ENCODE peak calls at places on chromosomes 6 and 20, in five cellular contexts. E is K562, M is A549, F is H1, Z is HepG2. R is an unnamed sample.

GRCh38 chr6:7505196-7505699 is 36.2 kb upstream of the DSP start:
- DNase-seq in E (no peak), M (peak), F (peak), Z (peak), R (peak)

GRCh38 chr20:20410678-20411077 is 42.8 kb downstream of the INSM1 start:
- DNase-seq in E (no peak), M (no peak), F (no peak), Z (no peak), R (peak)

GRCh38 chr20:6925744-6926278 is 158.3 kb downstream of the BMP2 start:
- DNase-seq in E (no peak), M (no peak), F (no peak), Z (no peak), R (no peak)

GRCh38 chr20:14775778-14776177 is 438.4 kb upstream of the FLRT3 start:
- DNase-seq in E (no peak), M (peak), F (no peak), Z (peak), R (peak)

GRCh38 chr6:129894904-129895303 is 33.8 kb upstream of the TMEM244 start:
- DNase-seq in E (no peak), M (no peak), F (no peak), Z (no peak), R (no peak)

GRCh38 chr20:25750765-25751696 is 54.4 kb upstream of the ZNF337 start:
- DNase-seq in E (peak), M (peak), F (no peak), Z (peak), R (peak)

GRCh38 chr6:37547564-37548061 is 47.9 kb upstream of the CCDC167 start:
- DNase-seq in E (no peak), M (no peak), F (no peak), Z (no peak), R (peak)

GRCh38 chr6:69914015-69914485 is 47.7 kb downstream of the COL19A1 start:
- DNase-seq in E (no peak), M (no peak), F (no peak), Z (no peak), R (no peak)

GRCh38 chr6:79946773-79947190 is 571 bp downstream of the ELOVL4 start:
- DNase-seq in E (no peak), M (peak), F (peak), Z (no peak), R (no peak)

GRCh38 chr20:25726357-25726756 is 29.7 kb upstream of the ZNF337 start:
- DNase-seq in E (no peak), M (no peak), F (no peak), Z (no peak), R (no peak)

GRCh38 chr20:51379601-51380341 is 162.7 kb downstream of the NFATC2 start:
- DNase-seq in E (peak), M (no peak), F (no peak), Z (no peak), R (no peak)

GRCh38 chr6:6650839-6651238 is 62.3 kb downstream of the LY86 start:
- DNase-seq in E (no peak), M (no peak), F (no peak), Z (no peak), R (no peak)

GRCh38 chr20:4898282-4898681 is 103.0 kb downstream of the SLC23A2 start:
- DNase-seq in E (no peak), M (no peak), F (no peak), Z (no peak), R (peak)

GRCh38 chr6:6588924-6589696 is 590 bp downstream of the LY86 start:
- DNase-seq in E (no peak), M (no peak), F (no peak), Z (no peak), R (no peak)

GRCh38 chr20:52056203-52057062 is 135.1 kb downstream of the ZFP64 start:
- DNase-seq in E (no peak), M (peak), F (no peak), Z (no peak), R (no peak)

GRCh38 chr20:45911486-45912343 is at the start of gene PLTP:
- DNase-seq in E (peak), M (no peak), F (peak), Z (no peak), R (peak)

GRCh38 chr6:110781522-110782200 is 33.6 kb downstream of the CDK19 start:
- DNase-seq in E (no peak), M (no peak), F (no peak), Z (no peak), R (no peak)

GRCh38 chr20:37534401-37535157 is 6.9 kb upstream of the BLCAP start:
- DNase-seq in E (peak), M (peak), F (peak), Z (peak), R (peak)

GRCh38 chr20:15318682-15319081 is 981.3 kb upstream of the FLRT3 start:
- DNase-seq in E (no peak), M (no peak), F (no peak), Z (no peak), R (no peak)

GRCh38 chr6:128131566-128131965 is 230.7 kb upstream of the THEMIS start:
- DNase-seq in E (no peak), M (no peak), F (no peak), Z (no peak), R (peak)

GRCh38 chr6:15888798-15889772 is 226.3 kb upstream of the DTNBP1 start:
- DNase-seq in E (no peak), M (no peak), F (no peak), Z (no peak), R (no peak)

GRCh38 chr20:62139636-62140035 is 3.6 kb downstream of the PSMA7 start:
- DNase-seq in E (no peak), M (no peak), F (no peak), Z (no peak), R (no peak)

GRCh38 chr6:102387351-102388033 is 994.0 kb downstream of the GRIK2 start:
- DNase-seq in E (no peak), M (no peak), F (no peak), Z (no peak), R (no peak)

GRCh38 chr6:121994936-121995335 is 404.5 kb upstream of the HSF2 start:
- DNase-seq in E (no peak), M (no peak), F (no peak), Z (no peak), R (no peak)

GRCh38 chr6:43949451-43950110 is 177.7 kb downstream of the MRPL14 start:
- DNase-seq in E (no peak), M (no peak), F (no peak), Z (no peak), R (no peak)

GRCh38 chr6:108752733-108753392 is 95.4 kb upstream of the ARMC2 start:
- DNase-seq in E (no peak), M (no peak), F (no peak), Z (peak), R (no peak)

GRCh38 chr6:154471609-154472362 is 38.7 kb downstream of the CNKSR3 start:
- DNase-seq in E (no peak), M (no peak), F (no peak), Z (no peak), R (no peak)

GRCh38 chr20:62887147-62887859 is 25.7 kb upstream of the TCFL5 start:
- DNase-seq in E (no peak), M (no peak), F (no peak), Z (peak), R (peak)

GRCh38 chr6:55654445-55654844 is 75.5 kb upstream of the HMGCLL1 start:
- DNase-seq in E (no peak), M (no peak), F (no peak), Z (no peak), R (no peak)

GRCh38 chr20:33516882-33517281 is 27.0 kb downstream of the CBFA2T2 start:
- DNase-seq in E (no peak), M (peak), F (no peak), Z (no peak), R (peak)

GRCh38 chr20:17612287-17612974 is 42.6 kb downstream of the DSTN start:
- DNase-seq in E (no peak), M (peak), F (peak), Z (peak), R (no peak)

GRCh38 chr6:151862461-151862860 is 55.0 kb downstream of the ESR1 start:
- DNase-seq in E (no peak), M (no peak), F (no peak), Z (no peak), R (no peak)

GRCh38 chr6:159217595-159218275 is 48.5 kb downstream of the FNDC1 start:
- DNase-seq in E (peak), M (peak), F (peak), Z (peak), R (peak)

GRCh38 chr6:139290787-139291294 is 957 bp downstream of the TXLNB start:
- DNase-seq in E (no peak), M (no peak), F (no peak), Z (no peak), R (peak)

GRCh38 chr6:31308050-31308844 is 36.4 kb upstream of the HLA-C start:
- DNase-seq in E (peak), M (peak), F (peak), Z (no peak), R (no peak)
- H3K4me3 ChIP-seq in E (no peak), M (peak), F (peak), Z (no peak), R (no peak)

DNA sequence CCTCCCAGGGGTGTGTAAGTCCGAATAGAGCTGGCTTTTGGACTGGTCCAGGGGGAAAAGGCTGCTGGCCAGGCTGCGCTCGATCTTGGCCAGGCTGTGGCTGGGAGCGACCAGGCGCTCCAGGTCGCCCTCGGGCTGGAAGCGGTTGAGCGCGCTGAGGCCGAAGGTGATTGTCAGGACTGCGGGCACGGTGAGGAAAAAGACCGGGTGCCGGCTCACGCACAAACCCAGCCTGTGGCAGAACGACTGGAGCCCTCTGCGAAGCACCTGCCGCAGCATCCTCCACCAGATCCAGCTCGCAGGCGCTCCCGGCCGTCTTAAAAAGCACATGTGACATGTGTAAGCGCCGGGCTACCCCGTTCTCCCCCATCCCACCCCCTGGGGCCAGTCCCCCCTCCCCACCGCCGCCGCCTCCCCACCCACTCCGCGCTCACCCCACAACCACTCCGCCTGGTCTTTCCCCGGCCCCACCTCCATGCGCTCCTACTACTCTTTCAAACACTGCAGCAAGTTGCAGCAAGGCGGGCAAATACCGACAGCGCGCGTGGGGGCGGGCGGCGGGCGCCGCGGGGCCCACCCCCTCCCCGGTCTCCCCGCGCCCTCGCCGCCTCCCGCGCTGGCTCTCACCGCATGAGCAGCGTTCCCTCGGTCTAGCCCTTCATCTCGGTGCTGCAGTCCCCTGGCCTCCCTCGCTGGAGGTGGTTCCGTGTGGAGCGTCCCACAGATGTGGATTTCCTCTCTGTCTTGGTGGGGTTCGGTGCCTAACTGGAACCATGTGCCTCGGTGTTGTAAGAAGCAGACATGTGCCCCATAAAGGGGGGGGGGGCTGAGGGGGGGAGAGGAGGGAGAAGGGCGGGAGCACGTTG is 42.4 kb downstream of the PTCHD4 start:
- DNase-seq in E (no peak), M (no peak), F (peak), Z (no peak), R (no peak)
- H3K4me2 ChIP-seq in E (no peak), M (peak), F (peak), Z (no peak), R (no peak)

GRCh38 chr20:23205656-23206055 is 119.5 kb upstream of the CD93 start:
- DNase-seq in E (no peak), M (no peak), F (peak), Z (no peak), R (peak)
- TF ChIP-seq JUN in E (no peak), M (no peak), F (no peak), Z (no peak), R (no peak)

GRCh38 chr6:156827382-156827781 is 50.2 kb downstream of the ARID1B start:
- DNase-seq in E (no peak), M (no peak), F (no peak), Z (no peak), R (no peak)

GRCh38 chr6:156825475-156825874 is 48.3 kb downstream of the ARID1B start:
- DNase-seq in E (no peak), M (no peak), F (no peak), Z (no peak), R (peak)

GRCh38 chr6:156826290-156826955 is 49.2 kb downstream of the ARID1B start:
- DNase-seq in E (no peak), M (no peak), F (no peak), Z (no peak), R (no peak)

GRCh38 chr6:156830126-156830525 is 52.9 kb downstream of the ARID1B start:
- DNase-seq in E (no peak), M (no peak), F (no peak), Z (no peak), R (no peak)

GRCh38 chr6:156828280-156828703 is 51.1 kb downstream of the ARID1B start:
- DNase-seq in E (no peak), M (peak), F (no peak), Z (peak), R (no peak)
- H3K4me3 ChIP-seq in E (no peak), M (peak), F (no peak), Z (no peak), R (no peak)

DNA sequence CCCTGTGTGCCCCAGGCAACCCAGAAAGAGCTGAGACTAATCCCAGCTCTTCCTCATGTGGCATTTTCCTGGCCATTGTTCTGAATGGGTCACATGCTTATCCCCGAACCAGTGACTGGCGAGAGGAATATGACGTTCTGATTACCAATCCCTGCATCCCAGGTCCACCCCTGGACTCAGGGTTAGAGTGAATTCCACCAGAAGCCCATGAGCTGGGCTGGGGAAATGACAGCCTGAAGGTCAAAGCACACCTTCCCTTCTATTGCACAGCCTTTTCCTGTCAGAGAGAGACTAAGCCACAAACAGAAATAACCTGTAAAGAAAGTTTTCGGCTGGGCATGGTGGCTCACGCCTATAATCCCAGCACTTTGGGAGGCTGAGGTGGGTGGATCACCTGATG is 70.9 kb downstream of the ZNF217 start:
- DNase-seq in E (no peak), M (no peak), F (no peak), Z (no peak), R (no peak)
- H3K4me2 ChIP-seq in E (no peak), M (no peak), F (no peak), Z (no peak), R (no peak)

DNA sequence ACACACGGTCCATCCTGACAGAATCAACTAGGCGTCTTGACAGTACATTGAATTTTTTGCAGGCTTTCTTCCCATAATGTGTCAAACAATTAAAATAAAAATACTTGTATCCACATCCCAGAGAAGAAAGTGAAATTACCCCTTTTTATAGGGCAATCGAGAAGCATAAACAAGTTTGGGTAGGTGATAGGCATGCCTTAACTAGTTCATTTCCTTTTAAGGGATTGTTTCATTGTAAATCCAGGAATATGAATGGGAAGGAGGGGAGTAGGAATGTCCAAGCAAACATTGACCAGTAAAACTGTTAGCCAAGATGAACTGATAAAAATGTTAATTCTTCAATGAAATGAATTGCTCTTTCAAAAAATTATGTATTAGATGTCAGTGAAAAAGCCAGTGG is 31.4 kb downstream of the SASH1 start:
- DNase-seq in E (no peak), M (no peak), F (no peak), Z (no peak), R (no peak)
- TF ChIP-seq JUN in E (no peak), M (no peak), F (no peak), Z (no peak), R (no peak)

GRCh38 chr6:68635412-68635705 is 277 bp downstream of the ADGRB3 start:
- DNase-seq in E (no peak), M (no peak), F (no peak), Z (no peak), R (no peak)

GRCh38 chr6:68635706-68636513 is 828 bp downstream of the ADGRB3 start:
- DNase-seq in E (peak), M (no peak), F (peak), Z (no peak), R (peak)

GRCh38 chr6:68637782-68638181 is 2.7 kb downstream of the ADGRB3 start:
- DNase-seq in E (no peak), M (no peak), F (no peak), Z (no peak), R (no peak)

GRCh38 chr6:68638225-68638900 is 3.3 kb downstream of the ADGRB3 start:
- DNase-seq in E (peak), M (peak), F (peak), Z (peak), R (peak)

GRCh38 chr6:68636710-68637470 is 1.8 kb downstream of the ADGRB3 start:
- DNase-seq in E (no peak), M (no peak), F (no peak), Z (no peak), R (no peak)
- H3K4me3 ChIP-seq in E (peak), M (no peak), F (peak), Z (no peak), R (no peak)

DNA sequence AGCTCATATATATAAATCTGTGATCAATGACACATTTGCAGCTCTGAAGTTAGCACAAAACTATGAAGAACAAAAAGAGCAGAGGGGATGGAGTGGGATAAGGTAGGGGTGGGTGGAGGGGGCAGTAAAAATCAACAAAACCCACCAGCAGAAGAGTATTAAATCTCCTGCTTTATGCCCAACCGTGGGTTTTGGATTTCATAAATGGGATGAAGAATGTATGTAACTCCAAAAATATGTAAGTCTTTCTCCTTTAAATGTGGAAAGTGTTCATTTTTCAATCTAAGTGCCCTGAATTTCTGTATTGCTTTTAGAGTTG is 480.3 kb upstream of the MARCKS start:
- DNase-seq in E (no peak), M (no peak), F (no peak), Z (no peak), R (no peak)
- H3K4me2 ChIP-seq in E (no peak), M (no peak), F (no peak), Z (no peak), R (no peak)

GRCh38 chr6:73797861-73798260 is 101.9 kb downstream of the CD109 start:
- DNase-seq in E (no peak), M (no peak), F (no peak), Z (no peak), R (no peak)
- TF ChIP-seq JUN in E (no peak), M (no peak), F (no peak), Z (no peak), R (no peak)